ENCODE peak calls at places on chromosomes 5 and 9, in four cellular contexts. M, X, B and K are unnamed samples.
A peak's percentile ranks its signal among the peaks of the same experiment; 100 is the strongest.

GRCh38 chr9:99748251-99748650 is 73.4 kb upstream of the NR4A3 start:
- DNase-seq in M (no peak), B (no peak), X (no peak), K (no peak)

GRCh38 chr5:137088175-137088574 is 411.0 kb downstream of the SPOCK1 start:
- DNase-seq in X (no peak), M (no peak), B (no peak), K (no peak)

GRCh38 chr9:27801511-27801910 is 228.2 kb upstream of the C9orf72 start:
- DNase-seq in B (no peak), X (no peak), M (no peak), K (no peak)

GRCh38 chr5:53091304-53091703 is 18.3 kb downstream of the MOCS2 start:
- DNase-seq in B (no peak), M (no peak), X (peak; percentile 47), K (peak; percentile 62)

GRCh38 chr9:113611461-113612215 is 148.1 kb downstream of the RGS3 start:
- DNase-seq in B (no peak), M (no peak), X (no peak), K (no peak)

GRCh38 chr9:87592554-87593394 is 95.1 kb downstream of the DAPK1 start:
- DNase-seq in B (peak; percentile 72), X (no peak), M (no peak), K (peak; percentile 30)

GRCh38 chr5:160539431-160539830 is 117.8 kb downstream of the PTTG1 start:
- DNase-seq in M (no peak), X (peak; percentile 64), B (no peak), K (no peak)

GRCh38 chr9:114016101-114016500 is 62.0 kb downstream of the AMBP start:
- DNase-seq in B (peak; percentile 5), M (no peak), X (no peak), K (no peak)

GRCh38 chr5:72383280-72384205 is 63.4 kb downstream of the PTCD2 start:
- DNase-seq in M (peak; percentile 59), B (no peak), X (no peak), K (no peak)

GRCh38 chr9:88971131-88971960 is 19.9 kb upstream of the S1PR3 start:
- DNase-seq in M (no peak), X (no peak), B (no peak), K (no peak)

GRCh38 chr5:141605523-141606277 is 13.1 kb downstream of the DIAPH1 start:
- DNase-seq in X (peak; percentile 93), B (peak; percentile 46), M (no peak), K (peak; percentile 86)

GRCh38 chr9:2116073-2116472 is 100.9 kb downstream of the SMARCA2 start:
- DNase-seq in M (peak; percentile 29), X (no peak), B (no peak), K (peak; percentile 35)

GRCh38 chr9:88922091-88922490 is 69.2 kb upstream of the S1PR3 start:
- DNase-seq in M (no peak), X (peak; percentile 78), B (no peak), K (no peak)

GRCh38 chr5:15501057-15501791 is 1.2 kb downstream of the FBXL7 start:
- DNase-seq in X (no peak), B (no peak), M (peak; percentile 41), K (peak; percentile 80)

GRCh38 chr5:80220268-80220897 is 35.5 kb downstream of the SERINC5 start:
- DNase-seq in B (no peak), M (no peak), X (no peak), K (peak; percentile 14)

GRCh38 chr5:41925555-41925946 is 470 bp downstream of the FBXO4 start:
- DNase-seq in X (peak; percentile 76), M (peak; percentile 36), B (peak; percentile 27), K (peak; percentile 82)

GRCh38 chr5:116614603-116614920 is 39.9 kb upstream of the SEMA6A start:
- DNase-seq in B (no peak), M (no peak), X (no peak), K (no peak)

GRCh38 chr5:169567079-169567478 is 16.5 kb upstream of the SPDL1 start:
- DNase-seq in M (no peak), B (no peak), X (no peak), K (peak; percentile 25)

GRCh38 chr9:134231330-134231745 is 67.0 kb upstream of the RNU6ATAC start:
- DNase-seq in X (no peak), M (no peak), B (no peak), K (no peak)

GRCh38 chr5:170121321-170121720 is 15.6 kb downstream of the FOXI1 start:
- DNase-seq in X (no peak), M (no peak), B (no peak), K (no peak)

GRCh38 chr9:114850871-114851270 is 45.0 kb upstream of the TNFSF15 start:
- DNase-seq in X (no peak), B (no peak), M (no peak), K (peak; percentile 35)

GRCh38 chr9:16180546-16180945 is 627.7 kb downstream of the CCDC171 start:
- DNase-seq in B (no peak), M (peak; percentile 45), X (no peak), K (peak; percentile 19)